ENCODE peak calls at places on chromosome 15, in four cellular contexts. I, T, W and F are unnamed samples.

GRCh38 chr15:100713163-100713867 is 110.9 kb downstream of the ASB7 start:
- DNase-seq in T (peak), W (peak), I (no peak), F (no peak)

GRCh38 chr15:68298882-68299381 is 21.4 kb downstream of the FEM1B start:
- DNase-seq in W (peak), I (no peak), T (no peak), F (peak)

GRCh38 chr15:48367483-48367882 is 36.3 kb downstream of the DUT start:
- DNase-seq in I (no peak), T (peak), W (no peak), F (no peak)

GRCh38 chr15:84910928-84911623 is 26.6 kb downstream of the SLC28A1 start:
- DNase-seq in W (no peak), I (no peak), T (no peak), F (no peak)

GRCh38 chr15:58369261-58369699 is 62.5 kb upstream of the LIPC start:
- DNase-seq in I (no peak), T (peak), W (no peak), F (no peak)

GRCh38 chr15:43799209-43799944 is 643 bp downstream of the SERINC4 start:
- DNase-seq in W (no peak), T (no peak), I (no peak), F (no peak)

GRCh38 chr15:58554758-58555157 is 123.0 kb downstream of the LIPC start:
- DNase-seq in T (no peak), I (no peak), W (no peak), F (no peak)

GRCh38 chr15:60374209-60374608 is 23.6 kb downstream of the ANXA2 start:
- DNase-seq in W (no peak), T (no peak), I (no peak), F (peak)

GRCh38 chr15:73335026-73335425 is 33.7 kb downstream of the HCN4 start:
- DNase-seq in I (no peak), T (no peak), W (no peak), F (no peak)

GRCh38 chr15:67895237-67895636 is 55.4 kb upstream of the RNU6-1 start:
- DNase-seq in T (no peak), W (no peak), I (no peak), F (no peak)

GRCh38 chr15:60969658-60970057 is 259.4 kb downstream of the RORA start:
- DNase-seq in T (no peak), W (no peak), I (no peak), F (no peak)

GRCh38 chr15:36191459-36191858 is 388.0 kb upstream of the CDIN1 start:
- DNase-seq in T (no peak), W (no peak), I (no peak), F (no peak)

GRCh38 chr15:42736178-42736792 is 643 bp downstream of the CDAN1 start:
- DNase-seq in W (no peak), T (peak), I (no peak), F (no peak)

GRCh38 chr15:77866596-77867125 is 210.8 kb downstream of the TBC1D2B start:
- DNase-seq in T (no peak), W (no peak), I (no peak), F (no peak)